ENCODE peak calls at places on chromosomes 13 and 19, in four cellular contexts. S is T-cell; B is GM23338; X is stimulated activated CD4-positive, alpha-beta T cell treated with anti-CD3 and anti-CD28 coated beads, TNF-alpha, amount 100 ng/mL, for 4 hours. K is an unnamed sample.

GRCh38 chr19:5578094-5578846 is 10.5 kb upstream of the TINCR start:
- DNase-seq in S (peak; percentile 72), X (peak; percentile 47), B (peak; percentile 83), K (peak; percentile 72)

GRCh38 chr13:21240586-21240985 is 64.1 kb downstream of the MRPL57 start:
- DNase-seq in X (no peak), B (no peak), S (no peak), K (no peak)

GRCh38 chr19:31331536-31331935 is 17.7 kb downstream of the TSHZ3 start:
- DNase-seq in S (no peak), B (no peak), X (no peak), K (no peak)

GRCh38 chr13:28385362-28385761 is 109.6 kb downstream of the FLT1 start:
- DNase-seq in B (no peak), X (no peak), S (no peak), K (no peak)

GRCh38 chr19:50833117-50833801 is at the start of gene KLK15:
- DNase-seq in X (no peak), B (no peak), S (no peak), K (no peak)

GRCh38 chr19:46303702-46304397 is 7.0 kb downstream of the HIF3A start:
- DNase-seq in S (no peak), X (no peak), B (peak; percentile 100), K (no peak)

GRCh38 chr13:49040872-49041271 is 65.2 kb downstream of the FNDC3A start:
- DNase-seq in S (no peak), B (no peak), X (no peak), K (no peak)

GRCh38 chr19:8334458-8335342 is 8.4 kb downstream of the KANK3 start:
- DNase-seq in B (peak; percentile 88), X (no peak), S (no peak), K (peak; percentile 58)

K was measured in activated CD8-positive, alpha-beta memory T cell treated with anti-CD3 and anti-CD28 coated beads, Interleukin-2, amount 10 ng/mL, durations not matched to agents 7 days and 5 days.